ENCODE peak calls at places on chromosomes 7 and 10, in seven cellular contexts. One of them, this sample, is unnamed.

GRCh38 chr10:131736321-131736980 is 164.4 kb upstream of the PPP2R2D start:
- DNase-seq in GM23248: no peak
- DNase-seq in posterior vena cava: peak
- DNase-seq in GM12892: no peak
- DNase-seq in caudate nucleus: no peak
- DNase-seq in central memory CD4-positive, alpha-beta T cell: no peak
- DNase-seq in neural crest cell: no peak
- DNase-seq in this sample: no peak

GRCh38 chr7:29274156-29275017 is 79.8 kb downstream of the CHN2 start:
- DNase-seq in GM23248: peak
- DNase-seq in posterior vena cava: no peak
- DNase-seq in GM12892: no peak
- DNase-seq in caudate nucleus: peak
- DNase-seq in central memory CD4-positive, alpha-beta T cell: no peak
- DNase-seq in neural crest cell: no peak
- DNase-seq in this sample: no peak

GRCh38 chr7:15495170-15495569 is 66.6 kb downstream of the AGMO start:
- DNase-seq in GM23248: no peak
- DNase-seq in posterior vena cava: no peak
- DNase-seq in GM12892: no peak
- DNase-seq in caudate nucleus: no peak
- DNase-seq in central memory CD4-positive, alpha-beta T cell: no peak
- DNase-seq in neural crest cell: no peak
- DNase-seq in this sample: no peak

GRCh38 chr10:12981570-12981969 is 19.9 kb downstream of the CCDC3 start:
- DNase-seq in GM23248: peak
- DNase-seq in posterior vena cava: no peak
- DNase-seq in GM12892: no peak
- DNase-seq in caudate nucleus: no peak
- DNase-seq in central memory CD4-positive, alpha-beta T cell: no peak
- DNase-seq in neural crest cell: no peak
- DNase-seq in this sample: no peak

GRCh38 chr10:3761916-3762708 is 22.9 kb downstream of the KLF6 start:
- DNase-seq in GM23248: no peak
- DNase-seq in posterior vena cava: no peak
- DNase-seq in GM12892: no peak
- DNase-seq in caudate nucleus: no peak
- DNase-seq in central memory CD4-positive, alpha-beta T cell: no peak
- DNase-seq in neural crest cell: no peak
- DNase-seq in this sample: no peak

GRCh38 chr7:134778941-134779740 is at the start of gene CALD1:
- DNase-seq in GM23248: peak
- DNase-seq in posterior vena cava: peak
- DNase-seq in GM12892: no peak
- DNase-seq in caudate nucleus: peak
- DNase-seq in central memory CD4-positive, alpha-beta T cell: no peak
- DNase-seq in neural crest cell: peak
- DNase-seq in this sample: peak

GRCh38 chr7:14457567-14458453 is 444.7 kb downstream of the DGKB start:
- DNase-seq in GM23248: peak
- DNase-seq in posterior vena cava: peak
- DNase-seq in GM12892: no peak
- DNase-seq in caudate nucleus: peak
- DNase-seq in central memory CD4-positive, alpha-beta T cell: peak
- DNase-seq in neural crest cell: peak
- DNase-seq in this sample: peak

GRCh38 chr10:28711079-28711478 is 33.8 kb downstream of the BAMBI start:
- DNase-seq in GM23248: no peak
- DNase-seq in posterior vena cava: no peak
- DNase-seq in GM12892: no peak
- DNase-seq in caudate nucleus: no peak
- DNase-seq in central memory CD4-positive, alpha-beta T cell: no peak
- DNase-seq in neural crest cell: no peak
- DNase-seq in this sample: no peak

GRCh38 chr10:49310460-49310859 is 11.5 kb downstream of the C10orf71 start:
- DNase-seq in GM23248: peak
- DNase-seq in posterior vena cava: no peak
- DNase-seq in GM12892: no peak
- DNase-seq in caudate nucleus: no peak
- DNase-seq in central memory CD4-positive, alpha-beta T cell: no peak
- DNase-seq in neural crest cell: no peak
- DNase-seq in this sample: no peak

GRCh38 chr7:25906003-25906402 is 246.0 kb upstream of the NFE2L3 start:
- DNase-seq in GM23248: no peak
- DNase-seq in posterior vena cava: no peak
- DNase-seq in GM12892: no peak
- DNase-seq in caudate nucleus: no peak
- DNase-seq in central memory CD4-positive, alpha-beta T cell: no peak
- DNase-seq in neural crest cell: no peak
- DNase-seq in this sample: no peak

GRCh38 chr10:43403911-43404674 is 4.9 kb downstream of the HNRNPF start:
- DNase-seq in GM23248: peak
- DNase-seq in posterior vena cava: peak
- DNase-seq in GM12892: no peak
- DNase-seq in caudate nucleus: no peak
- DNase-seq in central memory CD4-positive, alpha-beta T cell: no peak
- DNase-seq in neural crest cell: no peak
- DNase-seq in this sample: no peak

GRCh38 chr10:59995862-59996261 is 89.5 kb upstream of the CCDC6 start:
- DNase-seq in GM23248: no peak
- DNase-seq in posterior vena cava: no peak
- DNase-seq in GM12892: no peak
- DNase-seq in caudate nucleus: no peak
- DNase-seq in central memory CD4-positive, alpha-beta T cell: no peak
- DNase-seq in neural crest cell: no peak
- DNase-seq in this sample: no peak

GRCh38 chr7:40546616-40547501 is 412.1 kb downstream of the SUGCT start:
- DNase-seq in GM23248: peak
- DNase-seq in posterior vena cava: no peak
- DNase-seq in GM12892: no peak
- DNase-seq in caudate nucleus: no peak
- DNase-seq in central memory CD4-positive, alpha-beta T cell: no peak
- DNase-seq in neural crest cell: no peak
- DNase-seq in this sample: no peak

GRCh38 chr10:74728225-74728624 is 98.2 kb upstream of the KAT6B start:
- DNase-seq in GM23248: peak
- DNase-seq in posterior vena cava: no peak
- DNase-seq in GM12892: no peak
- DNase-seq in caudate nucleus: no peak
- DNase-seq in central memory CD4-positive, alpha-beta T cell: no peak
- DNase-seq in neural crest cell: no peak
- DNase-seq in this sample: no peak

GRCh38 chr7:126426652-126427051 is 826.1 kb downstream of the GRM8 start:
- DNase-seq in GM23248: no peak
- DNase-seq in posterior vena cava: no peak
- DNase-seq in GM12892: no peak
- DNase-seq in caudate nucleus: no peak
- DNase-seq in central memory CD4-positive, alpha-beta T cell: no peak
- DNase-seq in neural crest cell: no peak
- DNase-seq in this sample: no peak

GRCh38 chr10:12720217-12720981 is 281.1 kb downstream of the CCDC3 start:
- DNase-seq in GM23248: peak
- DNase-seq in posterior vena cava: peak
- DNase-seq in GM12892: no peak
- DNase-seq in caudate nucleus: no peak
- DNase-seq in central memory CD4-positive, alpha-beta T cell: no peak
- DNase-seq in neural crest cell: no peak
- DNase-seq in this sample: no peak

GRCh38 chr10:84427903-84428650 is 99.7 kb downstream of the CCSER2 start:
- DNase-seq in GM23248: no peak
- DNase-seq in posterior vena cava: no peak
- DNase-seq in GM12892: no peak
- DNase-seq in caudate nucleus: no peak
- DNase-seq in central memory CD4-positive, alpha-beta T cell: no peak
- DNase-seq in neural crest cell: no peak
- DNase-seq in this sample: no peak

GRCh38 chr10:89301721-89302445 is at the start of gene IFIT2:
- DNase-seq in GM23248: peak
- DNase-seq in posterior vena cava: no peak
- DNase-seq in GM12892: peak
- DNase-seq in caudate nucleus: peak
- DNase-seq in central memory CD4-positive, alpha-beta T cell: peak
- DNase-seq in neural crest cell: no peak
- DNase-seq in this sample: peak

GRCh38 chr10:7417103-7417623 is 6.3 kb upstream of the SFMBT2 start:
- DNase-seq in GM23248: peak
- DNase-seq in posterior vena cava: no peak
- DNase-seq in GM12892: no peak
- DNase-seq in caudate nucleus: no peak
- DNase-seq in central memory CD4-positive, alpha-beta T cell: peak
- DNase-seq in neural crest cell: no peak
- DNase-seq in this sample: no peak

GRCh38 chr10:84543077-84543476 is 214.7 kb downstream of the CCSER2 start:
- DNase-seq in GM23248: no peak
- DNase-seq in posterior vena cava: no peak
- DNase-seq in GM12892: no peak
- DNase-seq in caudate nucleus: no peak
- DNase-seq in central memory CD4-positive, alpha-beta T cell: no peak
- DNase-seq in neural crest cell: no peak
- DNase-seq in this sample: no peak

GRCh38 chr10:103147645-103148044 is 45.4 kb downstream of the NT5C2 start:
- DNase-seq in GM23248: no peak
- DNase-seq in posterior vena cava: no peak
- DNase-seq in GM12892: no peak
- DNase-seq in caudate nucleus: no peak
- DNase-seq in central memory CD4-positive, alpha-beta T cell: no peak
- DNase-seq in neural crest cell: no peak
- DNase-seq in this sample: no peak

GRCh38 chr7:27073066-27073465 is 22.7 kb downstream of the HOXA1 start:
- DNase-seq in GM23248: no peak
- DNase-seq in posterior vena cava: no peak
- DNase-seq in GM12892: no peak
- DNase-seq in caudate nucleus: no peak
- DNase-seq in central memory CD4-positive, alpha-beta T cell: no peak
- DNase-seq in neural crest cell: no peak
- DNase-seq in this sample: no peak

GRCh38 chr10:83724471-83725241 is 414.7 kb upstream of the GHITM start:
- DNase-seq in GM23248: no peak
- DNase-seq in posterior vena cava: no peak
- DNase-seq in GM12892: no peak
- DNase-seq in caudate nucleus: no peak
- DNase-seq in central memory CD4-positive, alpha-beta T cell: no peak
- DNase-seq in neural crest cell: no peak
- DNase-seq in this sample: no peak

GRCh38 chr7:116327135-116327534 is 116.8 kb downstream of the TES start:
- DNase-seq in GM23248: no peak
- DNase-seq in posterior vena cava: no peak
- DNase-seq in GM12892: no peak
- DNase-seq in caudate nucleus: no peak
- DNase-seq in central memory CD4-positive, alpha-beta T cell: no peak
- DNase-seq in neural crest cell: no peak
- DNase-seq in this sample: no peak

GRCh38 chr10:44396671-44397191 is 11.8 kb upstream of the CXCL12 start:
- DNase-seq in GM23248: no peak
- DNase-seq in posterior vena cava: no peak
- DNase-seq in GM12892: no peak
- DNase-seq in caudate nucleus: no peak
- DNase-seq in central memory CD4-positive, alpha-beta T cell: no peak
- DNase-seq in neural crest cell: no peak
- DNase-seq in this sample: no peak

GRCh38 chr7:100428199-100428966 is at the start of gene ZCWPW1:
- DNase-seq in GM23248: peak
- DNase-seq in posterior vena cava: peak
- DNase-seq in GM12892: peak
- DNase-seq in caudate nucleus: peak
- DNase-seq in central memory CD4-positive, alpha-beta T cell: peak
- DNase-seq in neural crest cell: peak
- DNase-seq in this sample: peak

GRCh38 chr10:45180946-45181439 is 134.4 kb downstream of the OR13A1 start:
- DNase-seq in GM23248: no peak
- DNase-seq in posterior vena cava: peak
- DNase-seq in GM12892: no peak
- DNase-seq in caudate nucleus: no peak
- DNase-seq in central memory CD4-positive, alpha-beta T cell: no peak
- DNase-seq in neural crest cell: no peak
- DNase-seq in this sample: no peak

GRCh38 chr7:6615853-6616555 is 594 bp downstream of the ZNF853 start:
- DNase-seq in GM23248: no peak
- DNase-seq in posterior vena cava: no peak
- DNase-seq in GM12892: no peak
- DNase-seq in caudate nucleus: no peak
- DNase-seq in central memory CD4-positive, alpha-beta T cell: no peak
- DNase-seq in neural crest cell: peak
- DNase-seq in this sample: peak

GRCh38 chr10:45495438-45496152 is 121.6 kb downstream of the ALOX5 start:
- DNase-seq in GM23248: peak
- DNase-seq in posterior vena cava: no peak
- DNase-seq in GM12892: no peak
- DNase-seq in caudate nucleus: no peak
- DNase-seq in central memory CD4-positive, alpha-beta T cell: no peak
- DNase-seq in neural crest cell: no peak
- DNase-seq in this sample: no peak

GRCh38 chr10:55668326-55668922 is 692.6 kb downstream of the ZWINT start:
- DNase-seq in GM23248: peak
- DNase-seq in posterior vena cava: no peak
- DNase-seq in GM12892: no peak
- DNase-seq in caudate nucleus: no peak
- DNase-seq in central memory CD4-positive, alpha-beta T cell: no peak
- DNase-seq in neural crest cell: no peak
- DNase-seq in this sample: no peak

GRCh38 chr7:45001138-45001694 is 1.2 kb downstream of the CCM2 start:
- DNase-seq in GM23248: peak
- DNase-seq in posterior vena cava: no peak
- DNase-seq in GM12892: no peak
- DNase-seq in caudate nucleus: no peak
- DNase-seq in central memory CD4-positive, alpha-beta T cell: peak
- DNase-seq in neural crest cell: no peak
- DNase-seq in this sample: no peak

GRCh38 chr10:125559210-125559609 is 123.8 kb downstream of the TEX36 start:
- DNase-seq in GM23248: no peak
- DNase-seq in posterior vena cava: no peak
- DNase-seq in GM12892: no peak
- DNase-seq in caudate nucleus: no peak
- DNase-seq in central memory CD4-positive, alpha-beta T cell: no peak
- DNase-seq in neural crest cell: no peak
- DNase-seq in this sample: no peak